ENCODE peak calls at places on chromosomes 11 and 22, in seven cellular contexts. Q is foreskin melanocyte; R is RPMI7951; X is stimulated activated CD4-positive, alpha-beta T cell treated with anti-CD3 and anti-CD28 coated beads, Interleukin-1b, Interleukin-23, amount 100 ng/mL, for 1 hour; M is activated naive CD4-positive, alpha-beta T cell; C is amniotic stem cell; W is hypothalamus. E is an unnamed sample.

GRCh38 chr22:25139062-25139461 is 60.6 kb upstream of the CRYBB3 start:
- DNase-seq in Q (no peak), X (no peak), R (peak; percentile 20), C (no peak), M (no peak), W (no peak), E (no peak)

GRCh38 chr11:47004595-47005033 is 68.1 kb downstream of the CSTPP1 start:
- DNase-seq in C (peak; percentile 89), M (no peak), R (peak; percentile 90), Q (peak; percentile 68), W (peak; percentile 15), X (no peak), E (peak; percentile 31)

GRCh38 chr11:35305670-35306382 is 113.5 kb downstream of the SLC1A2 start:
- DNase-seq in X (no peak), R (peak; percentile 66), Q (no peak), M (no peak), W (no peak), C (peak; percentile 6), E (peak; percentile 65)

GRCh38 chr11:5631969-5632635 is 7.3 kb downstream of the TRIM34 start:
- DNase-seq in R (no peak), Q (no peak), C (no peak), X (no peak), M (no peak), W (no peak), E (no peak)

GRCh38 chr11:456533-456932 is 6.5 kb downstream of the PTDSS2 start:
- DNase-seq in X (no peak), Q (no peak), M (no peak), C (no peak), W (no peak), R (no peak), E (no peak)

GRCh38 chr11:96447208-96447607 is 57.4 kb downstream of the JRKL start:
- DNase-seq in X (no peak), M (no peak), C (no peak), R (no peak), W (no peak), Q (no peak), E (no peak)

GRCh38 chr11:17528906-17529813 is 15.1 kb downstream of the USH1C start:
- DNase-seq in C (no peak), X (no peak), M (no peak), W (no peak), R (peak; percentile 9), Q (no peak), E (no peak)

GRCh38 chr11:111730031-111730430 is 36.2 kb downstream of the PPP2R1B start:
- DNase-seq in M (no peak), R (no peak), Q (peak; percentile 10), W (no peak), X (no peak), C (no peak), E (no peak)

GRCh38 chr11:59135648-59136461 is 6.8 kb upstream of the FAM111A start:
- DNase-seq in C (peak; percentile 42), R (peak; percentile 52), X (peak; percentile 63), M (peak; percentile 82), W (peak; percentile 60), Q (peak; percentile 64), E (peak; percentile 54)